ENCODE peak calls at places on chromosomes 11 and 22, in eight cellular contexts. J, Q, M, K, W, X, C and E are unnamed samples.

GRCh38 chr11:134126197-134126822 is 57.4 kb downstream of the JAM3 start:
- DNase-seq in K (peak; percentile 20), Q (no peak), M (peak; percentile 79), X (peak; percentile 11), C (peak; percentile 68), J (peak; percentile 87), W (peak; percentile 97), E (peak; percentile 68)

GRCh38 chr11:28232649-28233048 is 124.5 kb downstream of the METTL15 start:
- DNase-seq in W (no peak), J (no peak), X (no peak), C (no peak), M (no peak), K (no peak), Q (no peak), E (no peak)

GRCh38 chr11:2612884-2613571 is 86.8 kb downstream of the KCNQ1OT1 start:
- DNase-seq in Q (no peak), K (peak; percentile 67), J (no peak), C (no peak), W (no peak), X (no peak), M (no peak), E (no peak)

GRCh38 chr11:126645206-126645605 is 289.7 kb downstream of the ST3GAL4 start:
- DNase-seq in Q (no peak), J (no peak), K (no peak), C (no peak), M (no peak), X (no peak), W (no peak), E (no peak)

GRCh38 chr11:78659326-78660319 is 85.0 kb upstream of the NARS2 start:
- DNase-seq in M (no peak), C (no peak), K (no peak), J (no peak), X (no peak), W (no peak), Q (no peak), E (peak; percentile 42)

GRCh38 chr11:61967924-61968757 is 707 bp upstream of the FTH1 start:
- DNase-seq in J (no peak), M (no peak), W (no peak), K (peak; percentile 38), Q (peak; percentile 48), X (no peak), C (peak; percentile 26), E (peak; percentile 53)

GRCh38 chr11:128824199-128825049 is 42.7 kb downstream of the KCNJ1 start:
- DNase-seq in M (no peak), X (no peak), Q (no peak), K (no peak), C (no peak), J (no peak), W (no peak), E (no peak)

GRCh38 chr11:65498042-65498726 is 661 bp upstream of the MALAT1 start:
- DNase-seq in X (no peak), Q (peak; percentile 78), J (peak; percentile 14), W (no peak), C (peak; percentile 82), K (peak; percentile 50), M (no peak), E (no peak)

GRCh38 chr22:45423524-45423923 is 10.0 kb downstream of the RIBC2 start:
- DNase-seq in X (no peak), M (no peak), C (no peak), K (no peak), W (no peak), J (no peak), Q (no peak), E (no peak)

GRCh38 chr11:44708063-44708462 is 18.7 kb upstream of the TSPAN18 start:
- DNase-seq in J (peak; percentile 16), X (no peak), Q (no peak), M (no peak), C (peak; percentile 29), K (no peak), W (no peak), E (no peak)

GRCh38 chr11:83007909-83008580 is 63.7 kb downstream of the RAB30 start:
- DNase-seq in Q (peak; percentile 84), J (peak; percentile 45), M (no peak), W (no peak), K (no peak), C (peak; percentile 37), X (peak; percentile 21), E (no peak)

GRCh38 chr22:35560824-35561223 is 20.2 kb downstream of the RASD2 start:
- DNase-seq in Q (no peak), C (no peak), M (no peak), J (no peak), K (no peak), W (no peak), X (no peak), E (no peak)

DNA sequence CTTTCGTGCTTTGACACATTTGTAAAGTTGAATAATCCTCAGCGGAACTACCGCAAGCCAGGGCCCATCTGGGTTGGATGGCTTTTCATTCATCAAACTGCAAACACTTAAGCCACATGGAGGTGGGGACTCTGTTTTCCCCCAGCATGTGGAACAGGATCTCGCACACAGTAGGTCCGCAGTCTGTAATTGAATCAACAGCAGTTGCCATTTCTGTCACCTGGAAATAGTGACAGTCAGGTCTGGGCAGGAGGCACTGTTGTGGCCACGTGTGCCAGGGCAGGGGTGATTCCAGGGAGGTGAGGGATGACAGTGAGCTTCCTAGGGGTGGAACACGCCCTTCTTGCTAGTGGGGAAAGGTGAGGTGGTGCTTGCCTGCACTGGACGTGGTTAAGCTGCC is 50.7 kb upstream of the ANO1 start:
- DNase-seq in K (no peak), C (no peak), M (no peak), X (no peak), J (no peak), Q (no peak), W (no peak), E (no peak)
- TF ChIP-seq CTCF in K (no peak), C (no peak), M (no peak), X (no peak), J (no peak), Q (no peak), W (no peak), E (no peak)

DNA sequence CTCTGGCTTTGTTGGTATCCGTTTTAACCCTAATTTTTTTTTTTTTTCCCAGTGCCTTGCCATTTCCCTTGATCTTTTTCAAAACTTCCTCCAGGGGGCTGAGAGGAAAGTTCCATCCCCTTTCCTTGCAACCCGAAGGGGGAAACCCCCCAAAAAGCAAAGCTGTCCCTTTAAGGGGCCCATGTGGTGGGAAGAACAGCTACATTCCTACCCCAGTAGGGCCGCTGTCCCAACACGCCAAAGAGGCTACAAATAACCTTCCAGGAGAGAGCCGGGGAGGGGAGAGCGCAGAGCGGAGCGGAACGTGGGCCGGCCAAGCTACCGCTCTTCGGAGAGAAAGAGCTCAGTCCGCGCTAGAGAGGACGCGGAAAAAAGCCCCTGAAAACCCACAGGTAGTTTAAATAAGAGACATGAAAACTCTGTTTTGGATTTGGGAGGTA is 1.7 kb downstream of the LRP4 start:
- DNase-seq in M (no peak), X (no peak), Q (peak; percentile 85), C (peak; percentile 82), J (peak; percentile 45), K (no peak), W (peak; percentile 60), E (peak; percentile 81)
- TF ChIP-seq CTCF in M (peak; percentile 39), X (peak; percentile 35), Q (peak; percentile 44), C (peak; percentile 47), J (peak; percentile 58), K (no peak), W (peak; percentile 68), E (no peak)

GRCh38 chr11:116927163-116927772 is 89.8 kb upstream of the APOA1 start:
- DNase-seq in M (no peak), W (no peak), Q (no peak), J (peak; percentile 12), C (no peak), K (peak; percentile 39), X (no peak), E (no peak)
- TF ChIP-seq CTCF in M (peak; percentile 35), W (peak; percentile 72), Q (peak; percentile 43), J (peak; percentile 66), C (peak; percentile 48), K (peak; percentile 66), X (peak; percentile 47), E (peak; percentile 22)

GRCh38 chr11:105130189-105130813 is 9.3 kb downstream of the CARD18 start:
- DNase-seq in J (no peak), W (no peak), C (no peak), Q (no peak), K (peak; percentile 78), M (no peak), X (no peak), E (peak; percentile 51)
- TF ChIP-seq CTCF in J (no peak), W (peak; percentile 33), C (no peak), Q (peak; percentile 5), K (peak; percentile 21), M (no peak), X (no peak), E (no peak)

GRCh38 chr22:17164392-17165024 is 5.4 kb upstream of the HDHD5 start:
- DNase-seq in J (no peak), K (no peak), Q (no peak), C (no peak), M (no peak), W (no peak), X (no peak), E (no peak)
- TF ChIP-seq CTCF in J (peak; percentile 23), K (peak; percentile 34), Q (peak; percentile 34), C (peak; percentile 28), M (peak; percentile 23), W (peak; percentile 64), X (peak; percentile 37), E (no peak)

GRCh38 chr22:22380098-22381030 is 128.2 kb downstream of the ZNF280B start:
- DNase-seq in M (no peak), Q (peak; percentile 53), C (no peak), W (no peak), X (no peak), K (peak; percentile 10), J (no peak), E (no peak)
- TF ChIP-seq CTCF in M (no peak), Q (peak; percentile 43), C (peak; percentile 11), W (peak; percentile 42), X (peak; percentile 22), K (no peak), J (peak; percentile 25), E (no peak)

DNA sequence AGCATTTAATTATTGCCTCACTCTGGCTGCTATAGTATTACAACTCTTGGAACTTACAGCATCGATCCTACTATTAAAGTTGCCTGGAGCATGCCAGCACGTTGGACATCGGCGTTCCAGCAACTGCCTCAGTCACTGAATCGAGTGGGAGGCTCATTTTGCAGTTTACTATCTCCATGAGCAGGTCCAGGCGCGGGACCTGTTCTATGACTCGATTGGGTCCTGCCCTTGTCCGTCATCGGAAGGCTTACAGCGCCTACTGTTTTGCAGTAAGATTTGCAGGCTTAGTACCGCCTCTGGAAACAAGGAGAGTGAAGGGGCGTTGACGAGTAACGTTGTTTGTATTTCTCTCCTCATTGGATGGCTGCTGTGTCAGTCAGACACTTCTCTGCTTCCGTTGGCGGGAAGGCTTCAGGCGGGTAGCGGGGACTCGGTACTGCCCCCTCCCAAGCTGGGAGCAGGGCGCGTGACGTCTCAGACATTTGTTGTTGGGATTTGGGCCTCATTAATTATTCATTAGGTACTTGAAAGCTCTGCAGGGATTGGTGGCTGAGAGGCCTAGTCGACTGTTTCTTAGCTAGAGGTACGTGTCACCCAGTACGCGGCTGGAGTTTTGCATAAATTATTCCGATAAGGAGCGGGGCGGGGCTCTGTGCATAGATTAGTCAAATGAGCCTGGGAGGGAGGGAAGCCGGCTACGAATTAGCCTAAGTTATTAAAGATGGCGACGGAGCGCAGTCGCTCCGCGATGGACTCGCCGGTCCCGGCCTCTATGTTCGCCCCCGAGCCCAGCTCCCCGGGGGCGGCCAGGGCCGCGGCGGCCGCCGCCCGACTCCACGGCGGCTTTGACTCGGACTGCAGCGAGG is at the start of gene GTPBP1:
- DNase-seq in J (peak; percentile 100), Q (peak; percentile 100), X (peak; percentile 100), M (peak; percentile 100), W (peak; percentile 100), C (peak; percentile 100), K (peak; percentile 98), E (peak; percentile 100)
- TF ChIP-seq CTCF in J (peak; percentile 17), Q (no peak), X (no peak), M (peak; percentile 16), W (peak; percentile 46), C (peak; percentile 19), K (no peak), E (peak; percentile 14)